ENCODE peak calls at places on chromosomes 7 and 10, in seven cellular contexts. One of them, this sample, is unnamed.

GRCh38 chr10:110005716-110006115 is 2.1 kb upstream of the ADD3 start:
- DNase-seq in substantia nigra: peak; percentile 50
- DNase-seq in HL-60: no peak
- DNase-seq in neural progenitor cell: peak; percentile 56
- DNase-seq in psoas muscle: peak; percentile 18
- DNase-seq in astrocyte: peak; percentile 67
- DNase-seq in left ventricle myocardium inferior: peak; percentile 43
- DNase-seq in this sample: peak; percentile 86

GRCh38 chr7:143216151-143216550 is 5.7 kb upstream of the TAS2R40 start:
- DNase-seq in astrocyte: peak; percentile 78
- DNase-seq in HL-60: no peak
- DNase-seq in left ventricle myocardium inferior: no peak
- DNase-seq in psoas muscle: no peak
- DNase-seq in substantia nigra: no peak
- DNase-seq in neural progenitor cell: no peak
- DNase-seq in this sample: no peak

GRCh38 chr7:32496052-32496813 is 944 bp downstream of the AVL9 start:
- DNase-seq in psoas muscle: no peak
- DNase-seq in left ventricle myocardium inferior: no peak
- DNase-seq in astrocyte: no peak
- DNase-seq in substantia nigra: no peak
- DNase-seq in HL-60: no peak
- DNase-seq in neural progenitor cell: no peak
- DNase-seq in this sample: no peak

GRCh38 chr7:65269150-65269856 is 104.4 kb upstream of the ZNF92 start:
- DNase-seq in left ventricle myocardium inferior: no peak
- DNase-seq in neural progenitor cell: peak; percentile 99
- DNase-seq in astrocyte: peak; percentile 78
- DNase-seq in substantia nigra: no peak
- DNase-seq in psoas muscle: no peak
- DNase-seq in HL-60: no peak
- DNase-seq in this sample: peak; percentile 96

GRCh38 chr10:31707578-31708411 is 220.8 kb downstream of the ARHGAP12 start:
- DNase-seq in psoas muscle: peak; percentile 69
- DNase-seq in HL-60: peak; percentile 77
- DNase-seq in left ventricle myocardium inferior: peak; percentile 74
- DNase-seq in neural progenitor cell: peak; percentile 74
- DNase-seq in substantia nigra: peak; percentile 21
- DNase-seq in astrocyte: peak; percentile 74
- DNase-seq in this sample: peak; percentile 14

GRCh38 chr10:70604106-70604505 is 1.6 kb upstream of the PRF1 start:
- DNase-seq in astrocyte: no peak
- DNase-seq in neural progenitor cell: no peak
- DNase-seq in psoas muscle: no peak
- DNase-seq in left ventricle myocardium inferior: no peak
- DNase-seq in HL-60: no peak
- DNase-seq in substantia nigra: no peak
- DNase-seq in this sample: no peak

GRCh38 chr7:36484265-36484664 is 94.6 kb downstream of the ANLN start:
- DNase-seq in HL-60: no peak
- DNase-seq in psoas muscle: no peak
- DNase-seq in astrocyte: no peak
- DNase-seq in substantia nigra: no peak
- DNase-seq in neural progenitor cell: no peak
- DNase-seq in left ventricle myocardium inferior: no peak
- DNase-seq in this sample: no peak

GRCh38 chr10:60186315-60187071 is 203.2 kb downstream of the ANK3 start:
- DNase-seq in substantia nigra: no peak
- DNase-seq in left ventricle myocardium inferior: peak; percentile 55
- DNase-seq in astrocyte: no peak
- DNase-seq in HL-60: no peak
- DNase-seq in psoas muscle: no peak
- DNase-seq in neural progenitor cell: no peak
- DNase-seq in this sample: peak; percentile 80

GRCh38 chr7:50156746-50157145 is 63.7 kb upstream of the ZPBP start:
- DNase-seq in psoas muscle: no peak
- DNase-seq in astrocyte: no peak
- DNase-seq in HL-60: no peak
- DNase-seq in left ventricle myocardium inferior: no peak
- DNase-seq in neural progenitor cell: no peak
- DNase-seq in substantia nigra: no peak
- DNase-seq in this sample: no peak

GRCh38 chr10:17001961-17002749 is 127.5 kb downstream of the CUBN start:
- DNase-seq in psoas muscle: peak; percentile 38
- DNase-seq in neural progenitor cell: no peak
- DNase-seq in left ventricle myocardium inferior: peak; percentile 38
- DNase-seq in substantia nigra: no peak
- DNase-seq in astrocyte: peak; percentile 98
- DNase-seq in HL-60: no peak
- DNase-seq in this sample: peak; percentile 99

GRCh38 chr10:114703377-114704125 is 45.5 kb upstream of the ABLIM1 start:
- DNase-seq in astrocyte: no peak
- DNase-seq in left ventricle myocardium inferior: no peak
- DNase-seq in neural progenitor cell: peak; percentile 39
- DNase-seq in HL-60: no peak
- DNase-seq in substantia nigra: no peak
- DNase-seq in psoas muscle: no peak
- DNase-seq in this sample: peak; percentile 36

GRCh38 chr7:121504478-121504877 is 108.4 kb upstream of the FAM3C start:
- DNase-seq in substantia nigra: no peak
- DNase-seq in left ventricle myocardium inferior: no peak
- DNase-seq in psoas muscle: no peak
- DNase-seq in astrocyte: peak; percentile 91
- DNase-seq in HL-60: no peak
- DNase-seq in neural progenitor cell: no peak
- DNase-seq in this sample: peak; percentile 88

GRCh38 chr7:150824379-150825177 is 24.0 kb downstream of the TMEM176A start:
- DNase-seq in neural progenitor cell: no peak
- DNase-seq in substantia nigra: no peak
- DNase-seq in left ventricle myocardium inferior: no peak
- DNase-seq in psoas muscle: no peak
- DNase-seq in astrocyte: no peak
- DNase-seq in HL-60: no peak
- DNase-seq in this sample: no peak
- H3K27ac ChIP-seq in neural progenitor cell: no peak overlapping the region
- H3K27ac ChIP-seq in substantia nigra: no peak overlapping the region
- H3K27ac ChIP-seq in left ventricle myocardium inferior: peak overlapping the region; percentile 71
- H3K27ac ChIP-seq in psoas muscle: no peak overlapping the region
- H3K27ac ChIP-seq in astrocyte: no peak overlapping the region
- H3K27ac ChIP-seq in HL-60: no peak overlapping the region
- H3K27ac ChIP-seq in this sample: peak overlapping the region; percentile 82

GRCh38 chr10:79223346-79224048 is 123.8 kb upstream of the PPIF start:
- DNase-seq in neural progenitor cell: peak; percentile 53
- DNase-seq in substantia nigra: no peak
- DNase-seq in left ventricle myocardium inferior: peak; percentile 79
- DNase-seq in HL-60: no peak
- DNase-seq in astrocyte: peak; percentile 80
- DNase-seq in psoas muscle: peak; percentile 55
- DNase-seq in this sample: peak; percentile 97
- H3K27ac ChIP-seq in neural progenitor cell: no peak overlapping the region
- H3K27ac ChIP-seq in substantia nigra: peak overlapping the region; percentile 83
- H3K27ac ChIP-seq in left ventricle myocardium inferior: peak overlapping the region; percentile 94
- H3K27ac ChIP-seq in HL-60: no peak overlapping the region
- H3K27ac ChIP-seq in astrocyte: peak overlapping the region; percentile 34
- H3K27ac ChIP-seq in psoas muscle: peak overlapping the region; percentile 55
- H3K27ac ChIP-seq in this sample: peak overlapping the region; percentile 99

DNA sequence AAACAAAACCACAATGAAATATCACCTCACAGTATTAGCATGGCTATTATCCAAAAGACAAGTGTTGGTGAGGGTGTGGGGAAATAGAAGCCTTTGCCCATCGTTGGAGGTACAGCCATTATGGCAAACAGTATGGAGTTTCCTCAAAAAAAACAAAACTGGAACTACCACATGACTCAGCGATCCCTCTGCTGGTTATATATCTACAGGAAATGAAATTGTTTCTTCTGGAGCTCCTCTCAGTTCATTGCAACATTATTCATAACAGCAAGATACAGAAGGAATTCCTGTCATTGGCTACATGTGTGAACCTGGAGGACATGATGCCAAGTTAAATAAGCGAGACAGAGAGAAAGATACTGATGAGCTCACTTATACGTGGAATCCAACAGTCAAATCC is 2.4 kb upstream of the UBE3C start:
- DNase-seq in neural progenitor cell: no peak
- DNase-seq in psoas muscle: no peak
- DNase-seq in substantia nigra: no peak
- DNase-seq in HL-60: peak; percentile 78
- DNase-seq in astrocyte: peak; percentile 78
- DNase-seq in left ventricle myocardium inferior: no peak
- DNase-seq in this sample: peak; percentile 92
- H3K27ac ChIP-seq in neural progenitor cell: no peak overlapping the region
- H3K27ac ChIP-seq in psoas muscle: no peak overlapping the region
- H3K27ac ChIP-seq in substantia nigra: no peak overlapping the region
- H3K27ac ChIP-seq in HL-60: peak overlapping the region; percentile 44
- H3K27ac ChIP-seq in astrocyte: peak overlapping the region; percentile 31
- H3K27ac ChIP-seq in left ventricle myocardium inferior: no peak overlapping the region
- H3K27ac ChIP-seq in this sample: no peak overlapping the region

GRCh38 chr7:151744051-151744580 is 132.8 kb downstream of the PRKAG2 start:
- DNase-seq in substantia nigra: no peak
- DNase-seq in left ventricle myocardium inferior: no peak
- DNase-seq in HL-60: no peak
- DNase-seq in astrocyte: no peak
- DNase-seq in psoas muscle: no peak
- DNase-seq in neural progenitor cell: no peak
- DNase-seq in this sample: no peak

GRCh38 chr7:151745090-151745638 is 131.8 kb downstream of the PRKAG2 start:
- DNase-seq in astrocyte: peak; percentile 89
- DNase-seq in HL-60: peak; percentile 78
- DNase-seq in neural progenitor cell: no peak
- DNase-seq in substantia nigra: no peak
- DNase-seq in left ventricle myocardium inferior: peak; percentile 73
- DNase-seq in psoas muscle: peak; percentile 84
- DNase-seq in this sample: peak; percentile 63

GRCh38 chr7:151745706-151746105 is 131.2 kb downstream of the PRKAG2 start:
- DNase-seq in neural progenitor cell: no peak
- DNase-seq in astrocyte: no peak
- DNase-seq in substantia nigra: no peak
- DNase-seq in HL-60: no peak
- DNase-seq in left ventricle myocardium inferior: no peak
- DNase-seq in psoas muscle: no peak
- DNase-seq in this sample: no peak

GRCh38 chr7:151743481-151743983 is 133.4 kb downstream of the PRKAG2 start:
- DNase-seq in substantia nigra: peak; percentile 30
- DNase-seq in left ventricle myocardium inferior: peak; percentile 57
- DNase-seq in psoas muscle: peak; percentile 52
- DNase-seq in HL-60: no peak
- DNase-seq in astrocyte: no peak
- DNase-seq in neural progenitor cell: no peak
- DNase-seq in this sample: no peak

GRCh38 chr7:151744656-151745055 is 132.3 kb downstream of the PRKAG2 start:
- DNase-seq in astrocyte: no peak
- DNase-seq in HL-60: no peak
- DNase-seq in psoas muscle: no peak
- DNase-seq in substantia nigra: no peak
- DNase-seq in neural progenitor cell: no peak
- DNase-seq in left ventricle myocardium inferior: no peak
- DNase-seq in this sample: no peak
- H3K27ac ChIP-seq in astrocyte: no peak overlapping the region
- H3K27ac ChIP-seq in HL-60: no peak overlapping the region
- H3K27ac ChIP-seq in psoas muscle: peak overlapping the region; percentile 59
- H3K27ac ChIP-seq in substantia nigra: no peak overlapping the region
- H3K27ac ChIP-seq in neural progenitor cell: no peak overlapping the region
- H3K27ac ChIP-seq in left ventricle myocardium inferior: peak overlapping the region; percentile 89
- H3K27ac ChIP-seq in this sample: no peak overlapping the region

GRCh38 chr10:103231047-103231551 is 14.6 kb upstream of the RPEL1 start:
- DNase-seq in psoas muscle: no peak
- DNase-seq in left ventricle myocardium inferior: no peak
- DNase-seq in neural progenitor cell: peak; percentile 83
- DNase-seq in HL-60: no peak
- DNase-seq in substantia nigra: no peak
- DNase-seq in astrocyte: peak; percentile 97
- DNase-seq in this sample: peak; percentile 97
- H3K27ac ChIP-seq in psoas muscle: peak overlapping the region; percentile 89
- H3K27ac ChIP-seq in left ventricle myocardium inferior: peak overlapping the region; percentile 89
- H3K27ac ChIP-seq in neural progenitor cell: peak overlapping the region; percentile 94
- H3K27ac ChIP-seq in HL-60: no peak overlapping the region
- H3K27ac ChIP-seq in substantia nigra: no peak overlapping the region
- H3K27ac ChIP-seq in astrocyte: peak overlapping the region; percentile 95
- H3K27ac ChIP-seq in this sample: peak overlapping the region; percentile 99

GRCh38 chr7:21946228-21946709 is 570 bp upstream of the CDCA7L start:
- DNase-seq in substantia nigra: no peak
- DNase-seq in neural progenitor cell: no peak
- DNase-seq in astrocyte: no peak
- DNase-seq in psoas muscle: no peak
- DNase-seq in left ventricle myocardium inferior: no peak
- DNase-seq in HL-60: no peak
- DNase-seq in this sample: no peak
- H3K27ac ChIP-seq in substantia nigra: no peak overlapping the region
- H3K27ac ChIP-seq in neural progenitor cell: no peak overlapping the region
- H3K27ac ChIP-seq in astrocyte: no peak overlapping the region
- H3K27ac ChIP-seq in psoas muscle: peak overlapping the region; percentile 76
- H3K27ac ChIP-seq in left ventricle myocardium inferior: peak overlapping the region; percentile 88
- H3K27ac ChIP-seq in HL-60: peak overlapping the region; percentile 99
- H3K27ac ChIP-seq in this sample: no peak overlapping the region